ENCODE peak calls at places on chromosomes 5 and 9, in seven cellular contexts. Z is NCI-H2171 treated with DMSO at 0.1 percent for 48 hours; L is activated CD4-positive, alpha-beta T cell treated with anti-CD3 and anti-CD28 coated beads, Interleukin-2, amount 50 U/mL, for 24 hours; H is HuH-7.5; R is stimulated activated CD4-positive, alpha-beta T cell treated with anti-CD3 and anti-CD28 coated beads, Interleukin-2, amount 100 ng/mL, for 48 hours; X is NCI-H748 treated with DMSO at 0.1 percent for 48 hours; V is stimulated activated CD8-positive, alpha-beta memory T cell treated with anti-CD3 and anti-CD28 coated beads, Interleukin-4, amount 100 ng/mL, for 24 hours. A is an unnamed sample.

GRCh38 chr5:172798422-172799215 is 27.6 kb upstream of the DUSP1 start:
- DNase-seq in Z (no peak), H (no peak), X (no peak), V (no peak), L (no peak), R (no peak), A (peak)

GRCh38 chr5:115267617-115268016 is 4.9 kb upstream of the PGGT1B start:
- DNase-seq in R (no peak), V (no peak), X (no peak), H (no peak), Z (no peak), L (no peak), A (peak)

GRCh38 chr5:105413406-105413990 is 1850.9 kb upstream of the NUDT12 start:
- DNase-seq in H (no peak), Z (no peak), X (no peak), V (no peak), R (no peak), L (no peak), A (no peak)

GRCh38 chr9:137253717-137254623 is 1.2 kb upstream of the NELFB start:
- DNase-seq in Z (no peak), X (no peak), R (no peak), L (no peak), V (no peak), H (no peak), A (peak)

GRCh38 chr5:59003124-59003523 is 420.2 kb downstream of the RAB3C start:
- DNase-seq in H (no peak), R (no peak), X (no peak), L (no peak), V (no peak), Z (no peak), A (no peak)

GRCh38 chr5:77874691-77875090 is 98.6 kb upstream of the TBCA start:
- DNase-seq in R (no peak), L (no peak), V (no peak), X (no peak), H (no peak), Z (no peak), A (no peak)

GRCh38 chr5:128216860-128217531 is 133.4 kb downstream of the SLC12A2 start:
- DNase-seq in H (no peak), Z (no peak), V (no peak), X (no peak), R (no peak), L (no peak), A (peak)

GRCh38 chr5:171667341-171668096 is 118.1 kb upstream of the SMIM23 start:
- DNase-seq in L (no peak), R (no peak), H (no peak), V (no peak), X (no peak), Z (no peak), A (no peak)

GRCh38 chr9:126456396-126456795 is 129.8 kb downstream of the MVB12B start:
- DNase-seq in V (no peak), X (no peak), R (no peak), H (no peak), Z (no peak), L (no peak), A (no peak)

GRCh38 chr5:90560771-90561170 is 2.2 kb downstream of the ADGRV1 start:
- DNase-seq in Z (no peak), V (no peak), L (no peak), H (no peak), X (no peak), R (no peak), A (no peak)

GRCh38 chr5:119011186-119011585 is 22.8 kb upstream of the DTWD2 start:
- DNase-seq in L (no peak), X (no peak), R (no peak), H (no peak), Z (no peak), V (no peak), A (no peak)

GRCh38 chr9:21030389-21031035 is 928 bp downstream of the HACD4 start:
- DNase-seq in L (peak), V (no peak), H (no peak), Z (no peak), X (no peak), R (no peak), A (no peak)

GRCh38 chr5:24621809-24622208 is 23.0 kb downstream of the CDH10 start:
- DNase-seq in V (no peak), H (no peak), Z (no peak), X (no peak), L (no peak), R (no peak), A (no peak)

GRCh38 chr9:125971895-125972729 is 224.9 kb downstream of the PBX3 start:
- DNase-seq in H (no peak), L (no peak), R (no peak), X (no peak), V (no peak), Z (no peak), A (no peak)

GRCh38 chr5:98927988-98928801 is 612 bp downstream of the CHD1 start:
- DNase-seq in X (peak), H (peak), V (peak), Z (peak), R (peak), L (peak), A (peak)

GRCh38 chr9:101333490-101333889 is 51.3 kb downstream of the BAAT start:
- DNase-seq in Z (no peak), V (no peak), X (no peak), R (no peak), H (no peak), L (no peak), A (no peak)

GRCh38 chr9:93254806-93255519 is 71.0 kb downstream of the WNK2 start:
- DNase-seq in H (no peak), X (no peak), V (no peak), R (no peak), L (no peak), Z (peak), A (no peak)

GRCh38 chr9:3331801-3332200 is 194.0 kb downstream of the RFX3 start:
- DNase-seq in Z (peak), L (no peak), X (no peak), R (no peak), H (peak), V (no peak), A (no peak)

GRCh38 chr5:23530571-23530970 is 23.2 kb downstream of the PRDM9 start:
- DNase-seq in X (no peak), Z (no peak), R (no peak), V (no peak), L (no peak), H (no peak), A (no peak)

A was measured in RCC 7860.